ENCODE peak calls at places on chromosomes 7 and 10, in four cellular contexts. I, N, G and O are unnamed samples.

GRCh38 chr10:36224431-36224985 is 582.4 kb upstream of the FZD8 start:
- DNase-seq in I (no peak), N (no peak), G (no peak), O (no peak)

GRCh38 chr10:7666253-7667023 is at the start of gene ITIH5:
- DNase-seq in I (no peak), N (peak; percentile 72), G (no peak), O (no peak)

GRCh38 chr10:29731760-29732159 is 97.0 kb upstream of the SVIL start:
- DNase-seq in I (no peak), N (no peak), G (no peak), O (no peak)

GRCh38 chr10:103040424-103040823 is 122.3 kb downstream of the CNNM2 start:
- DNase-seq in I (no peak), N (no peak), G (no peak), O (no peak)

GRCh38 chr10:43220971-43221418 is 45.9 kb downstream of the RASGEF1A start:
- DNase-seq in I (no peak), N (no peak), G (peak; percentile 46), O (no peak)

GRCh38 chr7:30252885-30253795 is 31.3 kb upstream of the ZNRF2 start:
- DNase-seq in I (no peak), N (no peak), G (no peak), O (no peak)

GRCh38 chr7:55449992-55450535 is 84.9 kb downstream of the LANCL2 start:
- DNase-seq in I (no peak), N (no peak), G (no peak), O (no peak)

GRCh38 chr7:137953692-137954470 is 48.0 kb downstream of the CREB3L2 start:
- DNase-seq in I (peak; percentile 27), N (no peak), G (no peak), O (peak; percentile 78)

GRCh38 chr10:13890617-13891541 is 304.1 kb downstream of the PRPF18 start:
- DNase-seq in I (no peak), N (peak; percentile 69), G (no peak), O (no peak)

GRCh38 chr10:113151178-113151577 is 201.1 kb downstream of the TCF7L2 start:
- DNase-seq in I (no peak), N (no peak), G (no peak), O (no peak)

GRCh38 chr10:51389415-51390342 is 309.7 kb downstream of the CSTF2T start:
- DNase-seq in I (peak; percentile 16), N (peak; percentile 69), G (peak; percentile 2), O (peak; percentile 28)

GRCh38 chr10:87651801-87652200 is 7.9 kb upstream of the PAPSS2 start:
- DNase-seq in I (no peak), N (no peak), G (no peak), O (no peak)

GRCh38 chr7:94393251-94393758 is 1.4 kb upstream of the COL1A2 start:
- DNase-seq in I (no peak), N (no peak), G (no peak), O (no peak)

GRCh38 chr7:101681170-101682007 is 52.3 kb upstream of the MYL10 start:
- DNase-seq in I (peak; percentile 26), N (peak; percentile 94), G (no peak), O (no peak)

GRCh38 chr7:92811158-92811557 is 25.2 kb downstream of the CDK6 start:
- DNase-seq in I (no peak), N (no peak), G (no peak), O (no peak)

GRCh38 chr10:137606-138005 is 2.4 kb downstream of the ZMYND11 start:
- DNase-seq in I (no peak), N (no peak), G (no peak), O (no peak)

GRCh38 chr7:112220877-112221434 is 14.5 kb downstream of the ZNF277 start:
- DNase-seq in I (no peak), N (no peak), G (no peak), O (no peak)

GRCh38 chr7:116525913-116526857 is 1.3 kb downstream of the CAV1 start:
- DNase-seq in I (no peak), N (peak; percentile 90), G (no peak), O (no peak)

GRCh38 chr10:44697096-44697495 is 214.0 kb upstream of the TMEM72 start:
- DNase-seq in I (no peak), N (no peak), G (no peak), O (no peak)

GRCh38 chr7:116426428-116427156 is 72.9 kb upstream of the CAV2 start:
- DNase-seq in I (peak; percentile 93), N (no peak), G (no peak), O (peak; percentile 93)

GRCh38 chr10:14072541-14072940 is 258.2 kb downstream of the FRMD4A start:
- DNase-seq in I (no peak), N (no peak), G (no peak), O (no peak)

GRCh38 chr7:29564455-29565185 is 985 bp downstream of the PRR15 start:
- DNase-seq in I (no peak), N (peak; percentile 79), G (no peak), O (no peak)

GRCh38 chr7:116236020-116236630 is 25.8 kb downstream of the TES start:
- DNase-seq in I (no peak), N (peak; percentile 35), G (no peak), O (no peak)

DNA sequence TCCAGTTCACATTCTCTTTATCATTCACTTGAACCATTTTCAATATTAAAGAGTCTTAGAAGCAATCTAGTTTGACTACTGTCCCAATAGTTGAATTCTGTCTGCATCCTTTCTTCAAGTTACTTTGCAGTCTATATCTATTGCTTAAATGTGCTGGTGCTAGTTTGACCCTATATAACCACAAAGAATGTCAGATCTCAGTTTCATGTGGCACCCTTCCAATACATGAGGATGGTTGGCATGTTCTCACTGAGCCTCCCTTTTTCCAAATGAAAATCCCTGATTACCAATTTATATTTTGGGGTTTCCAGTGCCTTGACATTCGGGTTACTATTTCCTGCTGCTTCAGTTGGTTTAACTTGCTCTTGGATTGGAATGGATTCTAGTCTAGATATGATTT is 292.7 kb downstream of the EXOC4 start:
- DNase-seq in I (no peak), N (no peak), G (no peak), O (no peak)
- TF ChIP-seq SIN3A in I (no peak), N (no peak), G (no peak), O (no peak)

GRCh38 chr7:143449793-143450192 is 6.5 kb downstream of the TAS2R60 start:
- DNase-seq in I (no peak), N (no peak), G (no peak), O (no peak)
- TF ChIP-seq CTCF in I (no peak), N (no peak), G (no peak), O (no peak)

GRCh38 chr7:38318241-38318640 is 44.8 kb upstream of the TARP start:
- DNase-seq in I (no peak), N (no peak), G (no peak), O (no peak)
- TF ChIP-seq SIN3A in I (no peak), N (no peak), G (no peak), O (no peak)

GRCh38 chr7:39951156-39951942 is 1.3 kb downstream of the CDK13 start:
- DNase-seq in I (no peak), N (peak; percentile 90), G (no peak), O (no peak)
- TF ChIP-seq CTCF in I (peak; percentile 2), N (peak; percentile 45), G (peak; percentile 77), O (peak; percentile 78)

DNA sequence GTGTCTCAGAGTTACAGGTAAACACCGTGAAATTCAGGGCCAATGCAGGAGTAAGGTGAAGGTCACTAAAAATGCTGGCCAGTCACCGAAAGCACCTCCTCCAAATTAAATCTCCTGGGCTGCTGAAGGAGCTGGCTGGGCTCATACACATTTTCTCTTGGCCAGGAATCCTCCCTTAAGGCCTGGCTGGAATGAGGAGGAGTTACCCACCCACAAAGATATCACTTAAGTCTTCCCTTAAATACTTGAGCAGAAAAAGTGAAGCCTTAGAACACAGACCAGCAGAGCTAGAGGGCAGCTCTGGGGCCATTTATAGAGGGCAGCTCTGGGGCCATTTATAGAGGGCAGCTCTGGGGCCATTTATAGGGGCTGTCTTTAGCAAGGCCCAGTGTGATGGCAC is 46.3 kb downstream of the HTRA1 start:
- DNase-seq in I (no peak), N (no peak), G (no peak), O (no peak)
- TF ChIP-seq SIN3A in I (no peak), N (no peak), G (no peak), O (no peak)

DNA sequence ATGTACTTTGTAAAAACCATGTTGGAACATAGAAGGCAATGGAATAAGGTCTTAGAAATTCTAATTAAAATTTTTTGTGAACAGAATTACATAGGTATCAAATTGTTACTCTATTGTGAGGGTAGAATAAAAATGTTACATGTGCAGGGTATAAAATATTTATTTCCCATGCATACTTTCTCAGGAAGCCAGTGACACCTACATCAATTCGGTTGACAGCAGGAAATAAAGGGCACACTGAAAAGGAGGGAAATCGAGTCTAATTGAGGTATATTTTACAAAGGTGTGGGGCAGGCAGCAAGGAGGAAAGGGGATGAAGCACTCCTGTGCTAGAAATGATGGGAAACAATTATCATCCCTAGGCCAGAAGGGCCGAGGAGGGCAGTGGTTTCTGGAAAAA is 244.9 kb downstream of the C7orf25 start:
- DNase-seq in I (no peak), N (no peak), G (no peak), O (no peak)
- TF ChIP-seq CTCF in I (no peak), N (no peak), G (no peak), O (no peak)

DNA sequence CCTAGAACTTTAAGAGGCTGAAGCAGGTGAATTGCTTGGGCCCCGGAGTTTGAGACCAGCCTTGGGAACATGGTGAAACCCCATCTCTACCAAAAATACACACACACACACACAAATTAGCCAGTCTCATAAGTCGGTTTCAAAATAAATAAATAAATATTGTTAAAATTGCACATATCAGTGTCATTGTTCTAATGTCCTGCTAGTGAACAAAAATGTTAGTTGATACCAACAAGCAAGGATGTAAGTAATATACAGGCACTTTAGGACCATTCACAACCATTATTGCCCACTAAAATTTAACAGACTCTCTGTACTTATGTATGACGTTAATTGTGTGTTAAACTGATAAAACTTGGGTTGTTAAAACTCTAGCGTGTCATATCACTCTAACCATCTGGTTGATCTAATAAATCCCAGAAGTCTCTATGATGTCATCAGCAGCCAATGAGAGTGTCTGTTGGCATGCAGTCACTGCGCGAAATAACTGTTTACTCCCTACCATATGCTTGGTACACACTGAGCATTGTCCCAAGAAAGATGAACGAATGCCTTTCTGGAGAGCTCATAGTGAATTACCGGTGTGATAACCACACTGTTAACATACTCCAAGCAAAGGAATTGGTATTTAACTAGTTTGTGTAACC is 30.4 kb upstream of the OTUD1 start:
- DNase-seq in I (no peak), N (peak; percentile 54), G (no peak), O (no peak)
- TF ChIP-seq SIN3A in I (no peak), N (no peak), G (no peak), O (no peak)